ENCODE peak calls at places on chromosome 20, in six cellular contexts. Q is neural progenitor cell, S is uterus, M is mucosa of descending colon, K is left lung, Z is tibial nerve. X is an unnamed sample.

GRCh38 chr20:40160151-40160550 is 528.9 kb downstream of the MAFB start:
- DNase-seq in Q (peak), S (peak), M (no peak), K (peak), Z (peak), X (peak)

GRCh38 chr20:12984069-12984765 is 24.6 kb upstream of the SPTLC3 start:
- DNase-seq in Q (no peak), S (no peak), M (no peak), K (no peak), Z (no peak), X (no peak)

GRCh38 chr20:49096212-49096730 is 50.2 kb downstream of the CSE1L start:
- DNase-seq in Q (no peak), S (no peak), M (no peak), K (no peak), Z (no peak), X (peak)

GRCh38 chr20:63696628-63697356 is at the start of gene TNFRSF6B:
- DNase-seq in Q (no peak), S (no peak), M (peak), K (no peak), Z (no peak), X (peak)

GRCh38 chr20:57117296-57117695 is 149.1 kb downstream of the BMP7 start:
- DNase-seq in Q (no peak), S (no peak), M (no peak), K (no peak), Z (no peak), X (no peak)

GRCh38 chr20:11852801-11853200 is 64.9 kb upstream of the BTBD3 start:
- DNase-seq in Q (no peak), S (no peak), M (no peak), K (no peak), Z (no peak), X (no peak)

GRCh38 chr20:44706371-44707258 is 8.6 kb upstream of the CCN5 start:
- DNase-seq in Q (no peak), S (peak), M (no peak), K (no peak), Z (peak), X (peak)

GRCh38 chr20:54340206-54340605 is 132.3 kb downstream of the PFDN4 start:
- DNase-seq in Q (no peak), S (no peak), M (no peak), K (no peak), Z (no peak), X (no peak)

GRCh38 chr20:8183526-8183925 is 51.5 kb downstream of the PLCB1 start:
- DNase-seq in Q (no peak), S (no peak), M (no peak), K (no peak), Z (no peak), X (no peak)

GRCh38 chr20:60055740-60056139 is 97.5 kb downstream of the CDH26 start:
- DNase-seq in Q (no peak), S (no peak), M (peak), K (peak), Z (peak), X (no peak)
- H3K4me3 ChIP-seq in Q (no peak), S (no peak), M (no peak), K (peak), Z (no peak), X (no peak)

GRCh38 chr20:1636621-1637020 is 16.8 kb upstream of the SIRPB1 start:
- DNase-seq in Q (no peak), S (no peak), M (no peak), K (no peak), Z (no peak), X (no peak)
- TF ChIP-seq CTCF in Q (no peak), S (no peak), M (no peak), K (no peak), Z (no peak), X (no peak)

GRCh38 chr20:62145688-62146018 is 2.1 kb downstream of the SS18L1 start:
- DNase-seq in Q (no peak), S (no peak), M (no peak), K (no peak), Z (no peak), X (no peak)
- H3K4me3 ChIP-seq in Q (no peak), S (no peak), M (no peak), K (no peak), Z (no peak), X (no peak)

GRCh38 chr20:19789446-19789845 is 31.4 kb downstream of the RIN2 start:
- DNase-seq in Q (peak), S (no peak), M (no peak), K (no peak), Z (no peak), X (no peak)
- TF ChIP-seq CTCF in Q (no peak), S (no peak), M (no peak), K (no peak), Z (no peak), X (no peak)

GRCh38 chr20:32474967-32475819 is 109.9 kb downstream of the NOL4L start:
- DNase-seq in Q (peak), S (peak), M (peak), K (peak), Z (peak), X (peak)
- H3K4me3 ChIP-seq in Q (peak), S (peak), M (no peak), K (peak), Z (peak), X (no peak)

GRCh38 chr20:61874421-61875068 is 191.1 kb downstream of the TAF4 start:
- DNase-seq in Q (peak), S (no peak), M (peak), K (no peak), Z (no peak), X (no peak)
- TF ChIP-seq CTCF in Q (peak), S (no peak), M (no peak), K (no peak), Z (no peak), X (no peak)

X was measured in lower leg skin.